ENCODE peak calls at places on chromosome 5, in four cellular contexts. O is B cell, T is omental fat pad, Q is ovary. V is an unnamed sample.

GRCh38 chr5:41648976-41649375 is 138.6 kb upstream of the PLCXD3 start:
- DNase-seq in O (no peak), T (no peak), Q (no peak), V (no peak)

GRCh38 chr5:78808380-78808779 is 159.8 kb upstream of the LHFPL2 start:
- DNase-seq in O (no peak), T (no peak), Q (peak), V (no peak)

GRCh38 chr5:82092-82491 is 9.9 kb upstream of the PLEKHG4B start:
- DNase-seq in O (no peak), T (no peak), Q (no peak), V (no peak)

GRCh38 chr5:149614034-149614907 is 33.0 kb downstream of the ARHGEF37 start:
- DNase-seq in O (no peak), T (no peak), Q (no peak), V (no peak)

GRCh38 chr5:93307557-93307956 is 273.5 kb downstream of the NR2F1-AS1 start:
- DNase-seq in O (no peak), T (no peak), Q (no peak), V (no peak)

GRCh38 chr5:142618125-142618524 is 67.8 kb downstream of the FGF1 start:
- DNase-seq in O (no peak), T (no peak), Q (no peak), V (no peak)

GRCh38 chr5:78367318-78367991 is 7.0 kb downstream of the SCAMP1 start:
- DNase-seq in O (no peak), T (no peak), Q (no peak), V (no peak)

GRCh38 chr5:90055831-90056328 is 353.7 kb downstream of the CETN3 start:
- DNase-seq in O (no peak), T (no peak), Q (no peak), V (no peak)

GRCh38 chr5:82397741-82398320 is 119.7 kb upstream of the RPS23 start:
- DNase-seq in O (no peak), T (no peak), Q (no peak), V (no peak)

DNA sequence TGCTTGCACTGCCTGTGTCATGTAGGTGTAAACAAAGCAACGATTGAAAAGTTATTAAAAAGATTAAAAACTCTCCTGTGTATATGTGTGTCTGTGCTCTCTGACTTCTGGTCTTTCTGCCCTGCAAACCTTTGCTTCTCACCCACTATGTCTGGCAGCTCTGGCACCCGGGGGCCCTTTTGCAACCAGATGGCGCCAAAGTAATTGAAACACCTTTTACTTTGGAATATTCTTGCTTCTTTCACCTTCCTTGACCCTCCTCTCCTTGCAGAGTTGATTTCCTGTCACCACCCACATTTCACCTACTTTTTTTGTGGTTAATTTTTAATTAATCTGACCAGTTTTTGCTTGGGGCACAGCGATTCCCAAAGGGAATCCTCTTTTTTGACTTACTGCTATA is 275.5 kb downstream of the ARHGEF28 start:
- DNase-seq in O (no peak), T (no peak), Q (no peak), V (no peak)
- TF ChIP-seq CTCF in O (no peak), T (no peak), Q (no peak), V (no peak)

DNA sequence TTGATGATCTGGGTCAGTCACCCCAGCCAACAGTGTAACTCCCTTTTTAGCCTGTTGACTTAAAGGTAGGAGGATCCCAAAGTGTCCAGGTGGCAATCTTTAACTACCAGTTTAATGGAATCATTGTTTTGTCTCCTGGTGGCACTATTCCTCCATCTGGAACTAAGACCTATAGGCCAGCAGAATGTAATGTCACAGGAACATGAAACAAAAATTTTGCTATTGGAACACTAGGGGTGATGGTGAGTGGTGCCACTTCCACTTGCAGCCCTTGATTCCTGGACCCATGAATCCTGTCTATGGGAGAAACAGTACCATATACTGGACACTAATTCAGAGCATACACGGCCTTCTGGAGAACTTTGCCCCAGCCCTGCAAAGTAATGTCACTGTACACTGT is 219.5 kb upstream of the RASA1 start:
- DNase-seq in O (no peak), T (no peak), Q (no peak), V (no peak)
- TF ChIP-seq CTCF in O (no peak), T (no peak), Q (no peak), V (no peak)

DNA sequence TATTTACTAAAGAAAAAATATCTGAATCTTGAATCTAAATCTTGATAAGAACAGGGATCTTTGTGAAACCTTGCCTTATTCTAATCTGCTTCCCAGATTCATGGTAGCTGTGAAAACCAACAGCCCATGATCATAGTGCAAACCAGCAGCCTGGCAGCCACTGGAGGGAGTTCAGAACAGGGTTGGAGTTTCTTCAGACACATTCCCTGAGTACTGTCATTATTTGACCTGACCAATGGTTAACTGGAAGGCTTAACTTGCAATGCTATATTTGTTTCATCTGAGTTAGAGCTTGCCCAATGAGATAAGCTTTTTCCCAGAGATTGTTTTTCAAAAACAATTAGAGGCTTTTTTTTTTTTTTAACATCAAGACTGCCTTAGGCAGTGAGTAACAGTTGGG is 47.8 kb downstream of the LOX start:
- DNase-seq in O (no peak), T (no peak), Q (no peak), V (no peak)
- TF ChIP-seq CTCF in O (no peak), T (no peak), Q (no peak), V (no peak)

DNA sequence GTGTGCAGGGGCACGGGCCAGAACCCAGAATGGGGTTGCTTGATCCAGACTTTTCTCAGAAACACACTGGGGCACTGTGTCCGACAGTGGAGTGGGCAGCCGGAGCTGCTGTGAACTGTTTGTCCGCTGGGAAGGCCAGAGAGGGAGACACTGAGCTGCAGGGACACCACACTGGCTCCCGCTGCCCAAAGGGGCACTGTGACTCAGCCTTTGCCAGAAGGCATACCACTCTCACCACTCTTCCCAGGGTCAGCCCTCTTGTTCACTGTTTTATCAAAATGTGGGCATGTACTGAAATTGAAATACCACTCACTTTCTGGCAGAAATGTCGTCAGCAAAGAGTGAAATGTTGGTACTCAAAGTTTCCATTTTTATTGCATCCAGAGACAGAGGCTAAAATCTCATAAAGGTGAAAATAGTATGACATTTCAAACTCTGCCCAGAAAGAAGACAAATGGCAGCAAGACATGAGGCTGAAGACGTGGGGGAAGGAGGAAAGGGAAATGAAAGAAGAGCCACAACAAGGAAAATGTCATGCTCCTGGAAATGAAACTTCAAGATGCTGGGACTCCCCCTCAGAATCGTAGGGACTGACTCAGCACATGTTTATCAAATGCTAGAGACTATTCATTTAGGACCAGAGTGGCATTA is 4.5 kb upstream of the IL7R start:
- DNase-seq in O (peak), T (no peak), Q (no peak), V (no peak)
- TF ChIP-seq CTCF in O (no peak), T (no peak), Q (no peak), V (no peak)

GRCh38 chr5:27020965-27021364 is 17.4 kb downstream of the CDH9 start:
- DNase-seq in O (no peak), T (no peak), Q (no peak), V (no peak)
- TF ChIP-seq CTCF in O (no peak), T (no peak), Q (no peak), V (no peak)